ENCODE peak calls at places on chromosomes 13 and 19, in nine cellular contexts. W, K, F, P, I, A, N, B and Z are unnamed samples.

GRCh38 chr19:33620611-33621010 is 1.1 kb upstream of the CHST8 start:
- DNase-seq in A (no peak), P (no peak), N (no peak), W (no peak), K (no peak), I (no peak), F (no peak), B (no peak), Z (no peak)

GRCh38 chr19:30711296-30711695 is 339.1 kb downstream of the ZNF536 start:
- DNase-seq in W (no peak), B (no peak), P (no peak), F (no peak), N (no peak), K (no peak), A (no peak), I (no peak), Z (no peak)

GRCh38 chr13:31797154-31797775 is 57.9 kb downstream of the RXFP2 start:
- DNase-seq in W (peak), A (no peak), N (peak), P (no peak), I (no peak), K (no peak), B (peak), F (no peak), Z (no peak)

GRCh38 chr19:7792286-7792685 is 29.2 kb downstream of the CLEC4M start:
- DNase-seq in K (no peak), I (no peak), P (no peak), F (no peak), N (no peak), A (no peak), B (peak), W (no peak), Z (no peak)

GRCh38 chr19:27966390-27966816 is 1246.5 kb downstream of the UQCRFS1 start:
- DNase-seq in F (no peak), I (no peak), A (no peak), W (no peak), K (no peak), N (peak), B (no peak), P (no peak), Z (no peak)

GRCh38 chr13:94343243-94343585 is 136.3 kb downstream of the DCT start:
- DNase-seq in I (no peak), A (no peak), F (no peak), K (no peak), B (no peak), W (no peak), P (no peak), N (no peak), Z (peak)

GRCh38 chr19:12055784-12056183 is 3.0 kb upstream of the ZNF878 start:
- DNase-seq in W (no peak), B (no peak), F (no peak), I (no peak), P (no peak), A (no peak), N (no peak), K (no peak), Z (no peak)

GRCh38 chr19:38049105-38049649 is 142.2 kb downstream of the SIPA1L3 start:
- DNase-seq in W (no peak), P (no peak), B (no peak), F (no peak), A (no peak), K (no peak), I (no peak), N (no peak), Z (no peak)

GRCh38 chr19:504634-505033 is 2.7 kb upstream of the TPGS1 start:
- DNase-seq in B (no peak), I (no peak), W (no peak), P (no peak), N (no peak), A (no peak), K (no peak), F (no peak), Z (no peak)

GRCh38 chr19:18446811-18447359 is 9.0 kb upstream of the ISYNA1 start:
- DNase-seq in P (no peak), W (no peak), B (no peak), F (no peak), K (no peak), N (no peak), A (no peak), I (no peak), Z (no peak)

GRCh38 chr19:35228177-35228930 is at the start of gene FAM187B:
- DNase-seq in F (no peak), A (no peak), P (peak), I (no peak), K (no peak), N (no peak), W (no peak), B (no peak), Z (no peak)

DNA sequence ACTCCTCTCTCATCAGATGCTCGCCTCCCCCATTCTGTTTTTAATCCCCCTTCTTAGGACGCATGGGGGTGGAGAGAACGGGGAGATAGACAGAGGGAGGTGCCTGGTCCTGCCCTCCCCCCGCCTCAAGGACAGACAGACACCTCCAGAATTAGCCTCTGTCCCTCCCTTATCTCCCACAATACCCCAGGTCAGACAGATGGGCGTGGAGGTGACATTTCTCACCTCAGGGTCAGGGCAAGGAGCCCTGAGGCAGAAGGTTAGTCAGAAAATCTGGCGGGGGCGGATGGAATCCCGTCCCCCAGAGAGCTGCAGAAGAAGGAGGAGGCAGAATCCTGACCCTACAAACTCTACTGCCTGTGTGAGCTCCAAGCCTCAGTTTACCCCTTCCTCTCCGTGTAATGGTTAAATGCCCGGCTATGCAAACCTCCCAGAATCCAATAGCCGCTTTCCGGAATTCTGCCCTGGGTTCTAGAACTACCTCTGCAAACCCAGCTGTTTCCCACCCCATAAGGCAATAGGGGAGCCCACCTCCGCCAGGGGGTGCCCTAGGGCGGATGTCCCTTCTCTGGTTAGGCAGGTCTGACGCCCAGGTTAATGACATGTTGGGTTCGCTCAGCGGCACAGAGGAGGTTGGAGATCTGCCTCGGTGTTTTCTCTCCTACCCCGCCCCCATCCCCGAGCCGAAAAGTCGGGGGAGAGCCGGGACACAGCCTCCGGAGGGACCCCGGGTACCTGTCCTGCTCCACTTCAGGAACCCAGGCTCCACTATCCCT is 900 bp downstream of the PPP1R13L start:
- DNase-seq in I (no peak), B (peak), W (peak), A (peak), P (peak), K (peak), F (peak), N (peak), Z (no peak)
- H3K27ac ChIP-seq in I (no peak), B (peak), W (peak), A (peak), P (peak), K (peak), F (no peak), N (no peak), Z (peak)

GRCh38 chr13:52851153-52851962 is 2.9 kb upstream of the PCDH8 start:
- DNase-seq in W (no peak), P (peak), A (peak), K (peak), I (no peak), F (no peak), B (no peak), N (peak), Z (no peak)

GRCh38 chr13:52852444-52852843 is 4.0 kb upstream of the PCDH8 start:
- DNase-seq in F (no peak), I (no peak), N (no peak), W (no peak), B (no peak), K (no peak), P (no peak), A (no peak), Z (no peak)

GRCh38 chr13:52849727-52850395 is 1.4 kb upstream of the PCDH8 start:
- DNase-seq in P (no peak), K (no peak), A (no peak), N (no peak), F (no peak), W (no peak), I (no peak), B (no peak), Z (no peak)

GRCh38 chr13:52848455-52849190 is at the start of gene PCDH8:
- DNase-seq in K (no peak), W (no peak), A (peak), F (no peak), P (peak), I (no peak), B (no peak), N (peak), Z (no peak)

GRCh38 chr13:52850396-52851152 is 2.1 kb upstream of the PCDH8 start:
- DNase-seq in K (peak), W (peak), N (peak), F (peak), A (peak), P (peak), B (peak), I (peak), Z (peak)
- H3K27ac ChIP-seq in K (peak), W (no peak), N (no peak), F (peak), A (peak), P (peak), B (no peak), I (no peak), Z (peak)

DNA sequence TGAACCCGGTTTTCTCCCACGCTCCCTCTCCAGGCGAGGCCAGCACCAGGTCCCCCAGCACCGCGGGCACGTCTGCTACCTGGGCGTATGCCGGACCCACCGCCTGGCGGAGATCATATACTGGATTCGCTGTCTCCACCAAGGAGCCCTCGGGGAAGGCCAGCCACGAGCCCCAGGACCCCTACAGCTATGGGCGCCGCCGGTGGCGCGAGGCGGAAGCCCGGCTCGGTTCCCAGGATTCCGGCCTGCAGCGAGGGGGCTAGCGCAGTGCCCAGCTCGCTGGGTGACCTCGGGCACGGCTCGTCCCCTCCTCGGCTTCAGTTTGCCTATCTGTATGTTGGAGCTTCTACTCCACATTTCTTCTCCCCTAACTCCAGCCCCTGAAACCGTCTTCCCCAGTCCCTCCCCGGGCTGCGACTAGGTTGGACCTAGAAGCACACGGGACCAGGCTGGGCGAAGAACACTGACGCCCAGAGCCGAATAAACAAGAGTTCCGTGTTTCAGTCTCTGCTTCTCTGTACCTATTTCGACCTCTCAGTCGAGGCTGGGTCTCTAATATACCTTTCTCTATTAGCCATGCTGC is 752 bp upstream of the CPT1C start:
- DNase-seq in F (no peak), K (no peak), P (no peak), N (peak), B (no peak), I (no peak), W (no peak), A (no peak), Z (no peak)
- H3K27ac ChIP-seq in F (peak), K (peak), P (peak), N (no peak), B (no peak), I (peak), W (no peak), A (peak), Z (peak)

GRCh38 chr19:4386038-4386782 is 14.1 kb downstream of the SH3GL1 start:
- DNase-seq in K (peak), F (no peak), A (no peak), I (no peak), N (peak), P (no peak), W (no peak), B (no peak), Z (no peak)
- H3K27ac ChIP-seq in K (no peak), F (no peak), A (no peak), I (peak), N (peak), P (no peak), W (no peak), B (peak), Z (no peak)

GRCh38 chr13:26965058-26965380 is 204.4 kb upstream of the GPR12 start:
- DNase-seq in I (no peak), W (no peak), P (no peak), N (no peak), B (no peak), A (peak), K (peak), F (no peak), Z (no peak)

GRCh38 chr13:26965976-26966375 is 205.4 kb upstream of the GPR12 start:
- DNase-seq in K (peak), N (peak), B (no peak), I (no peak), F (peak), P (peak), A (no peak), W (no peak), Z (no peak)

GRCh38 chr13:26962671-26963070 is 202.1 kb upstream of the GPR12 start:
- DNase-seq in K (no peak), P (no peak), B (no peak), F (no peak), I (no peak), W (no peak), A (no peak), N (no peak), Z (no peak)

GRCh38 chr13:26961890-26962615 is 201.5 kb upstream of the GPR12 start:
- DNase-seq in F (no peak), K (no peak), B (no peak), P (peak), A (peak), I (no peak), W (no peak), N (no peak), Z (no peak)

DNA sequence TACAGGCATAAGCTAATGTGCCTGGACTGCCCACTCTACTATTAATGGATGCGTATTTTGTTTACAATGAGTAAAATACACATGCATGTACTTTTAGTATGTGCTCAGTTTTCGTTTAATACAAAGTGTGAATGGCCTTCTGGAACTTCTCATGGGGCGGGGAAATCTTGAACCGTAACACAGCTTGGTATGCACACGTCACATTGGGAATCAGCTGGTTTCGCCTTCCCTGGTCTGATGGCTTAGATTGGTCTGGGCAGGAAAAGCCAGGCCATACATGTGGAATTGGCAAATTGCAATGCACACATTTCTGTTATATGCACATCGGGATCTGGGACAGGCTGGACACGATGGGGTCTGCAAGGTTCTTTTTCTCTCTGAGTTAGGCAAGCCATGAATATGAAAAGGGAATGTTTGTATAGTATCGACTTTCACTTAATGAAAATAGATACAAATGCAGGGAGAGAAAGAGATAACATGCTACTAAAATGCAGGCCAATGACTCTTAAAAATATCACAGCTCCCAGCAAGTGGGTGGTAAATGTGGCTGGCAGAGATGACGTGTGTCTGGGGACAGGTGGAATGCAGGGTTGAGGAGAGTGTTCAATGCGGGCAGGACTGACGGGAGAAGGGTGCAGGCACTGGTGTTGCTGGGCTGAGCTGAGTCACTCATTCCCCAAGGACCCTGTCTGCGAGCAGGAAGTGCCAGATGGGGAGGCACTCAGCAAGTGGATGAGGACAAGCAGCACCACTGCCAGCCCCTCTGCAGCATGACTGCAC is 203.9 kb upstream of the GPR12 start:
- DNase-seq in W (no peak), I (no peak), P (no peak), A (no peak), K (no peak), N (peak), F (no peak), B (no peak), Z (no peak)
- H3K27ac ChIP-seq in W (no peak), I (no peak), P (peak), A (peak), K (peak), N (no peak), F (no peak), B (no peak), Z (no peak)

DNA sequence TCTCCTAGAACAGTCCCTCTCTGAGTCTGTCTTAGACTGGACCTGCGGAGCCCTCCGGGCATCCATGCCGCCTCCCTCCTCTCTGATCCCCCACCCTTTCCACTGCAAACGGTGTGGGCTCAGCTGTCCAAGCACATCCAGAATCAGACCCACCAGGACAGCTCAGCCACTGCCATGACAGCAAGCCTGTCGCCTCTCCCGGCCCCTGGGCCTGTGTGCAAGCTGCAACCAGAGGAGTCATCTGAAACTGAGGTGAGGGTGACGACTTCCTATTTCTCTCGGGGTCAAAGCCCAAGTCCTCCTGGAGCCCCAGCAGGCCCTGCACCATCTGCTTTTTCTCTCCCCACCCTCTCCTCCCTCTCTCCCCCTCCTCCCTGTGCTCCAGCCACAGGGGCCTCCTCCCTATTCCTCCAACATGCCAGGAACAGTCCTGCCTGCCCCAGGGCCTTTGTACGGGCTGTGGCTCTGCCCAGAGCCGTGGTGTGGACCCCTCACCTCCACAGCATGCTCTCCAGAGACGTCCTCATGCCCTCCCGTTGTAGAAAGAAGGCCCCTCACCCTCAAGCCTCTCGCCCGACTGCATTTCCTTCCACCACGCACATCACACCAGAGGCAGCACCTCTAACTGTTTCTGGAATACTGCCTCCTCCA is 23.5 kb upstream of the MYDGF start:
- DNase-seq in K (no peak), B (no peak), P (no peak), A (no peak), W (no peak), N (no peak), F (no peak), I (no peak), Z (no peak)
- H3K27ac ChIP-seq in K (peak), B (peak), P (peak), A (peak), W (peak), N (peak), F (no peak), I (peak), Z (no peak)

GRCh38 chr13:26051231-26052135 is at the start of gene SHISA2:
- DNase-seq in W (no peak), N (peak), I (peak), B (peak), P (peak), F (no peak), A (no peak), K (no peak), Z (no peak)
- H3K27ac ChIP-seq in W (no peak), N (no peak), I (peak), B (no peak), P (no peak), F (no peak), A (no peak), K (peak), Z (no peak)

GRCh38 chr19:44260343-44260681 is 626 bp downstream of the ZNF233 start:
- DNase-seq in P (no peak), I (no peak), B (no peak), A (no peak), K (no peak), N (no peak), W (no peak), F (no peak), Z (no peak)
- H3K27ac ChIP-seq in P (no peak), I (no peak), B (no peak), A (peak), K (peak), N (no peak), W (peak), F (no peak), Z (no peak)